ENCODE peak calls at places on chromosomes 12 and 14, in six cellular contexts. V, J, G, N, E and H are unnamed samples.
A peak's percentile ranks its signal among the peaks of the same experiment; 100 is the strongest.

GRCh38 chr12:76768566-76768965 is 4.7 kb downstream of the ZDHHC17 start:
- DNase-seq in G (no peak), N (peak; percentile 49), J (no peak), V (no peak), E (no peak), H (no peak)

GRCh38 chr12:98060421-98060820 is 455.0 kb upstream of the TMPO start:
- DNase-seq in E (no peak), G (no peak), N (no peak), V (no peak), J (no peak), H (no peak)

GRCh38 chr14:29163109-29163508 is 396.5 kb downstream of the FOXG1 start:
- DNase-seq in E (no peak), N (no peak), J (no peak), G (no peak), V (no peak), H (no peak)

GRCh38 chr12:53694746-53695145 is 18.9 kb upstream of the ATP5MC2 start:
- DNase-seq in N (no peak), G (no peak), V (no peak), J (no peak), E (no peak), H (no peak)

GRCh38 chr14:81414123-81414522 is 14.0 kb upstream of the STON2 start:
- DNase-seq in V (no peak), G (no peak), E (no peak), J (no peak), N (no peak), H (no peak)

GRCh38 chr14:100533647-100534485 is 53.4 kb downstream of the BEGAIN start:
- DNase-seq in N (no peak), E (peak; percentile 81), V (peak; percentile 65), G (peak; percentile 22), J (peak; percentile 60), H (no peak)

GRCh38 chr12:4089147-4089606 is 184.4 kb upstream of the CCND2 start:
- DNase-seq in E (no peak), J (no peak), N (no peak), V (no peak), G (no peak), H (no peak)

GRCh38 chr12:113757223-113758002 is 208.7 kb downstream of the RBM19 start:
- DNase-seq in V (no peak), J (no peak), G (no peak), N (no peak), E (no peak), H (no peak)

GRCh38 chr12:116104167-116104750 is 173.2 kb downstream of the MED13L start:
- DNase-seq in G (no peak), V (no peak), N (peak; percentile 31), J (no peak), E (no peak), H (no peak)

GRCh38 chr12:132506328-132506727 is 16.4 kb downstream of the FBRSL1 start:
- DNase-seq in E (peak; percentile 77), N (no peak), J (no peak), G (no peak), V (no peak), H (peak; percentile 43)

GRCh38 chr12:132507656-132508055 is 17.7 kb downstream of the FBRSL1 start:
- DNase-seq in E (no peak), N (no peak), G (no peak), J (no peak), V (no peak), H (no peak)

GRCh38 chr12:132508248-132508740 is 18.3 kb downstream of the FBRSL1 start:
- DNase-seq in V (no peak), G (no peak), J (no peak), N (no peak), E (no peak), H (no peak)

GRCh38 chr12:132505852-132506219 is 15.9 kb downstream of the FBRSL1 start:
- DNase-seq in G (no peak), N (no peak), E (no peak), V (no peak), J (no peak), H (no peak)

GRCh38 chr12:132506730-132507538 is 17.0 kb downstream of the FBRSL1 start:
- DNase-seq in V (peak; percentile 49), J (no peak), N (peak; percentile 77), E (peak; percentile 92), G (peak; percentile 31), H (peak; percentile 93)
- H3K4me3 ChIP-seq in V (no peak overlapping the region), J (peak overlapping the region; percentile 22), N (no peak overlapping the region), E (no peak overlapping the region), G (peak overlapping the region; percentile 9), H (peak overlapping the region; percentile 33)

GRCh38 chr14:72998252-72998903 is 28.5 kb downstream of the ZFYVE1 start:
- DNase-seq in N (no peak), V (no peak), E (no peak), J (no peak), G (no peak), H (no peak)
- H3K36me3 ChIP-seq in N (peaks cover 30% of the 10 kb centered on the region), V (no peaks in the 10 kb centered on the region), E (peaks cover 10% of the 10 kb centered on the region), J (peaks cover 43% of the 10 kb centered on the region), G (peaks cover 22% of the 10 kb centered on the region), H (no peaks in the 10 kb centered on the region)

DNA sequence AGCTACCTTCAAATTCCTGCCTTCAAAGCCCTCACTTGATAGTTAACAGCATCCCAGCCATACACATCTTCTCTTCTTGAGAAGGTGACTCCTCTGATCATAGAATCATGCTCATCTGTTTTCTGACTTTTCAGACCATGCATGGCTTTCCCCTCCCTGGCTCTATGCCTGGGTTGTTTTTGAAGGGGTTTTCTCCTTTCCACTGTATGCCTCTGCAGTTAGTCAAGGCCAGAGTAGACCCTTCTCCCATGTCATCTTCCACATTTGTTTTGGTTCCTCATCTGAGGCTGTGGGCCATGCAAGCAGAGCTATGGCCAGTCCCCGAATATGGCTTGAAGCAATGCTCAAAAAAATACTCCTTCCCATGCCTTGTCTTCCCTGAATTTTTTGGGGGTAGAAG is 14.3 kb upstream of the MCRS1 start:
- DNase-seq in E (no peak), G (no peak), N (no peak), J (no peak), V (no peak), H (no peak)
- TF ChIP-seq POLR2A in E (no peak), G (no peak), N (no peak), J (no peak), V (no peak), H (no peak)

GRCh38 chr12:124544311-124544970 is 23.0 kb downstream of the NCOR2 start:
- DNase-seq in J (no peak), G (no peak), V (no peak), E (no peak), N (no peak), H (no peak)

GRCh38 chr12:124542021-124542941 is 25.1 kb downstream of the NCOR2 start:
- DNase-seq in E (no peak), J (no peak), V (no peak), N (no peak), G (no peak), H (no peak)

GRCh38 chr12:124544983-124545382 is 22.4 kb downstream of the NCOR2 start:
- DNase-seq in N (no peak), G (no peak), E (no peak), J (no peak), V (no peak), H (no peak)

GRCh38 chr12:124543591-124544310 is 23.7 kb downstream of the NCOR2 start:
- DNase-seq in G (no peak), N (no peak), E (no peak), V (no peak), J (no peak), H (no peak)

GRCh38 chr12:124543052-124543590 is 24.3 kb downstream of the NCOR2 start:
- DNase-seq in V (no peak), N (no peak), E (peak; percentile 40), J (no peak), G (no peak), H (no peak)
- H3K4me3 ChIP-seq in V (no peak overlapping the region), N (no peak overlapping the region), E (no peak overlapping the region), J (no peak overlapping the region), G (no peak overlapping the region), H (no peak overlapping the region)

DNA sequence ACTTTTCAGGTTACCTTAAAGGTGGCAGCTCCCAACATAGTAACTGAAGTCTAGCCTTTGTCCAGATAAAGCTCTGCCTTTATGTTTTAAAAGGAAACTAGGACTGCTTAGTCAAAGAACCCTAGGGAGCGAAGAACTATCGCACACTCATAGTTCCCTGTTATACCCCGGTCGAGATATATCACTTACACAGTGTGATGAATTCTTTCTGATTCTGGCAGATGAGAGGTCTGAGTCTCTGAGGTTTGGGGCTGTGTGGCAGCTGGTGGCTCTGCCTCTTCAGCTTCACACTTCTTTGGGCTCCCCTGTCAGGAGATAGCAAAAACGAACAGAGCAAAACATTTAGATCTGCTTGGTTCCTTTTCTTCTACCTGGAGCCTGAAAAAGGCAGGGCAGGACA is 17.0 kb downstream of the ACIN1 start:
- DNase-seq in J (no peak), N (no peak), E (no peak), G (no peak), V (no peak), H (no peak)
- H3K36me3 ChIP-seq in J (peaks cover 99% of the 10 kb centered on the region), N (peaks cover 44% of the 10 kb centered on the region), E (peaks cover 52% of the 10 kb centered on the region), G (peaks cover 88% of the 10 kb centered on the region), V (no peaks in the 10 kb centered on the region), H (no peaks in the 10 kb centered on the region)

DNA sequence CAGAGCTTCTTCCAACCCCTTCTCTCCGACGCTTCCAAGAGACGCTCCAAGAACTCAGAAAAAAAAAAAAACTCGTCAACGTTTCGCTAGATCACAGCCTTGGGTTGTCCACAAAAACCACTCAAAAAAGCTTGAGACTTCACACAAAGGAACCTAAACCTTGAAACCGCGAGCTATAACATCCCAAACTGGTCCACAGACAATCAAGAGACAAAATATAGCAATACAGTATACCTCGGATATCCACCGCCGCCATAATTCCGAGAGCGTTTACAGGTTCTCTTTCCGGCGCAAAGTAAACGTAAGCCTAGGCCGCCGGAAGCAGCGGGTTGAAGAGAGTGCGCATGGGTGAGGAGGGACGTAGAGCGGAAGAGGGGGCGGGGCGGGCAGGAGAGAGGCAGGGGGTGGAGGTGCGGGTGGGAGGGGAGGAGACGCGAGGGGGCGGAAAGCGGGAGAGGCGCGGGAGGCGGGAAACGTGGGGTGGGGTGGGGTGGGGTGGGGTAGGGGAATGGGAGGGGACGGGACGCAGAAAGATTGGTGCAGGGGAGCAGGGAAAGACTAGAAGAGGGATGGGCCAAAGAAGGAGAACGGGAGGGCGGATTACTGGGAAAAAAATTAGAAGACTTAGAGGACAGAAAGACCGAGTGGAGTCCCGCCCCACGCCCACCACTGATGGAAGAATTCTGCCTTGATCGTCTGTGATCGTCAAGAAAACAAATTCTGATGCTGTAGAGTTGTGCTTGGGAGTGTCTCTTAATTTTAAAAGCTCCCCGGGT is at the start of gene MED6:
- DNase-seq in E (peak; percentile 93), J (peak; percentile 90), G (peak; percentile 96), V (peak; percentile 87), N (peak; percentile 86), H (peak; percentile 94)
- TF ChIP-seq POLR2A in E (peak; percentile 70), J (no peak), G (peak; percentile 43), V (peak; percentile 10), N (peak; percentile 75), H (no peak)

DNA sequence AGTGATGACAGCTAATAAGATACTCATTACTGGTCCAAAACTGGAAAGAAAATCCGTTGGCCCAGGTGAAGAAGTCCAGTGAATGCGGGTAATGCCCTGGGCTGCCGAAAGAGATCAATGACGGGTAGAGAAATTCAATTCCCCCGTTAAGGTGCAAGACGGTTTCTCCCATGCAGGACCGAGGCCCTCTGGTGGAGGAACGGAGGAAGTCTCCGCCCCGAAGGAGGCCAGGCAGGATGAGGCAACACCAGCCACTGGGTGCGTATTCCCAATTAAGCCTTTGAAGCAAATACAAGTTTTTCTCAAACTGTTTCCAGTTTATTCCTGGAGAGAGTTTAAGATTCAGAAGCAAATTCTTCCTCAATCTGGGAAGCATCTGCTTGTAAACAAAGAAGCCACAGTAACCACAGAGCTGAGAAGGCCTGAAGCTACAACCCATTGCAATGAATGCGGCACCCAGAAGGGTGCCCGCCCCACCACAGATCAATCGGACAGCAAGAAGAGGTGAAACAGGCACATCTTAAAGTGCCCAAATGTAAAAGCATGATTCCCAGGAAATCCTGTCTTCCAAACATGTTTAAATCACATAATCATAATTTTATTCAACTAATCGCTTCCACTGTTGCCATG is 118.5 kb downstream of the TTC7B start:
- DNase-seq in N (peak; percentile 72), G (peak; percentile 83), V (peak; percentile 78), E (peak; percentile 80), J (peak; percentile 78), H (peak; percentile 88)
- H3K4me3 ChIP-seq in N (no peak overlapping the region), G (no peak overlapping the region), V (no peak overlapping the region), E (no peak overlapping the region), J (no peak overlapping the region), H (no peak overlapping the region)